ENCODE peak calls at places on chromosome 2, in four cellular contexts. S, L, B and P are unnamed samples.
A peak's percentile ranks its signal among the peaks of the same experiment; 100 is the strongest.

GRCh38 chr2:12732663-12733062 is 15.9 kb downstream of the TRIB2 start:
- DNase-seq in B (no peak), L (no peak), S (no peak), P (no peak)

GRCh38 chr2:134634054-134634630 is 84.7 kb downstream of the TMEM163 start:
- DNase-seq in L (no peak), S (no peak), B (no peak), P (no peak)

GRCh38 chr2:136932700-136933099 is 167.4 kb downstream of the THSD7B start:
- DNase-seq in S (no peak), B (no peak), L (no peak), P (no peak)

GRCh38 chr2:235270951-235271350 is 222.9 kb upstream of the AGAP1 start:
- DNase-seq in L (peak; percentile 21), S (no peak), B (no peak), P (no peak)

GRCh38 chr2:152577611-152578010 is 139.7 kb downstream of the PRPF40A start:
- DNase-seq in S (no peak), L (no peak), B (no peak), P (no peak)

GRCh38 chr2:127051116-127051779 is 55.7 kb downstream of the BIN1 start:
- DNase-seq in L (no peak), S (peak; percentile 9), B (no peak), P (peak; percentile 58)

GRCh38 chr2:167769020-167769419 is 478.4 kb downstream of the STK39 start:
- DNase-seq in L (no peak), B (no peak), S (no peak), P (no peak)

GRCh38 chr2:223415071-223415470 is 187.1 kb downstream of the SCG2 start:
- DNase-seq in B (no peak), S (no peak), L (no peak), P (no peak)

GRCh38 chr2:203022751-203023150 is 8.1 kb downstream of the NBEAL1 start:
- DNase-seq in L (no peak), S (no peak), B (no peak), P (no peak)

GRCh38 chr2:42032796-42033195 is 15.0 kb upstream of the PKDCC start:
- DNase-seq in L (no peak), S (no peak), B (no peak), P (no peak)